ENCODE peak calls at places on chromosomes 1 and 21, in nine cellular contexts. One of them, this sample, is unnamed.

GRCh38 chr1:178645157-178645825 is 79.8 kb upstream of the RALGPS2 start:
- DNase-seq in GM03348: no peak
- DNase-seq in HT1080: no peak
- DNase-seq in T-helper 22 cell: no peak
- DNase-seq in neuronal stem cell: peak
- DNase-seq in EL: peak
- DNase-seq in A673: no peak
- DNase-seq in NCI-H2081: no peak
- DNase-seq in T follicular helper cell: no peak
- DNase-seq in this sample: no peak

GRCh38 chr1:246797597-246797996 is 73.4 kb downstream of the SCCPDH start:
- DNase-seq in GM03348: no peak
- DNase-seq in HT1080: no peak
- DNase-seq in T-helper 22 cell: no peak
- DNase-seq in neuronal stem cell: no peak
- DNase-seq in EL: no peak
- DNase-seq in A673: no peak
- DNase-seq in NCI-H2081: no peak
- DNase-seq in T follicular helper cell: no peak
- DNase-seq in this sample: no peak

GRCh38 chr1:12345350-12346217 is 115.8 kb downstream of the VPS13D start:
- DNase-seq in GM03348: no peak
- DNase-seq in HT1080: no peak
- DNase-seq in T-helper 22 cell: no peak
- DNase-seq in neuronal stem cell: no peak
- DNase-seq in EL: no peak
- DNase-seq in A673: no peak
- DNase-seq in NCI-H2081: no peak
- DNase-seq in T follicular helper cell: peak
- DNase-seq in this sample: no peak

GRCh38 chr1:218705911-218706893 is 361.1 kb downstream of the TGFB2 start:
- DNase-seq in GM03348: peak
- DNase-seq in HT1080: peak
- DNase-seq in T-helper 22 cell: no peak
- DNase-seq in neuronal stem cell: no peak
- DNase-seq in EL: peak
- DNase-seq in A673: peak
- DNase-seq in NCI-H2081: no peak
- DNase-seq in T follicular helper cell: no peak
- DNase-seq in this sample: peak

GRCh38 chr1:89781494-89782126 is 39.2 kb upstream of the LRRC8D start:
- DNase-seq in GM03348: no peak
- DNase-seq in HT1080: no peak
- DNase-seq in T-helper 22 cell: peak
- DNase-seq in neuronal stem cell: no peak
- DNase-seq in EL: no peak
- DNase-seq in A673: no peak
- DNase-seq in NCI-H2081: no peak
- DNase-seq in T follicular helper cell: peak
- DNase-seq in this sample: no peak

GRCh38 chr1:178341218-178341956 is 155.4 kb downstream of the CLEC20A start:
- DNase-seq in GM03348: peak
- DNase-seq in HT1080: no peak
- DNase-seq in T-helper 22 cell: no peak
- DNase-seq in neuronal stem cell: peak
- DNase-seq in EL: peak
- DNase-seq in A673: peak
- DNase-seq in NCI-H2081: no peak
- DNase-seq in T follicular helper cell: no peak
- DNase-seq in this sample: peak

GRCh38 chr1:236502972-236503639 is 20.7 kb upstream of the LGALS8 start:
- DNase-seq in GM03348: peak
- DNase-seq in HT1080: peak
- DNase-seq in T-helper 22 cell: no peak
- DNase-seq in neuronal stem cell: peak
- DNase-seq in EL: peak
- DNase-seq in A673: peak
- DNase-seq in NCI-H2081: peak
- DNase-seq in T follicular helper cell: no peak
- DNase-seq in this sample: peak

GRCh38 chr1:192879416-192879815 is 70.6 kb downstream of the RGS2 start:
- DNase-seq in GM03348: no peak
- DNase-seq in HT1080: peak
- DNase-seq in T-helper 22 cell: no peak
- DNase-seq in neuronal stem cell: no peak
- DNase-seq in EL: no peak
- DNase-seq in A673: no peak
- DNase-seq in NCI-H2081: no peak
- DNase-seq in T follicular helper cell: no peak
- DNase-seq in this sample: no peak

GRCh38 chr1:190762325-190762724 is 284.7 kb upstream of the BRINP3 start:
- DNase-seq in GM03348: no peak
- DNase-seq in HT1080: no peak
- DNase-seq in T-helper 22 cell: no peak
- DNase-seq in neuronal stem cell: no peak
- DNase-seq in EL: no peak
- DNase-seq in A673: no peak
- DNase-seq in NCI-H2081: no peak
- DNase-seq in T follicular helper cell: no peak
- DNase-seq in this sample: no peak

GRCh38 chr1:227952374-227953021 is 4.8 kb upstream of the WNT9A start:
- DNase-seq in GM03348: peak
- DNase-seq in HT1080: no peak
- DNase-seq in T-helper 22 cell: no peak
- DNase-seq in neuronal stem cell: no peak
- DNase-seq in EL: no peak
- DNase-seq in A673: no peak
- DNase-seq in NCI-H2081: no peak
- DNase-seq in T follicular helper cell: no peak
- DNase-seq in this sample: no peak

GRCh38 chr1:85553416-85553815 is 27.1 kb upstream of the CCN1 start:
- DNase-seq in GM03348: no peak
- DNase-seq in HT1080: no peak
- DNase-seq in T-helper 22 cell: no peak
- DNase-seq in neuronal stem cell: no peak
- DNase-seq in EL: no peak
- DNase-seq in A673: no peak
- DNase-seq in NCI-H2081: no peak
- DNase-seq in T follicular helper cell: no peak
- DNase-seq in this sample: no peak

GRCh38 chr21:44897326-44898010 is 23.2 kb downstream of the ITGB2 start:
- DNase-seq in GM03348: no peak
- DNase-seq in HT1080: no peak
- DNase-seq in T-helper 22 cell: no peak
- DNase-seq in neuronal stem cell: no peak
- DNase-seq in EL: no peak
- DNase-seq in A673: peak
- DNase-seq in NCI-H2081: no peak
- DNase-seq in T follicular helper cell: no peak
- DNase-seq in this sample: no peak

GRCh38 chr1:16984717-16985116 is 4.3 kb upstream of the MFAP2 start:
- DNase-seq in GM03348: peak
- DNase-seq in HT1080: peak
- DNase-seq in T-helper 22 cell: no peak
- DNase-seq in neuronal stem cell: no peak
- DNase-seq in EL: peak
- DNase-seq in A673: peak
- DNase-seq in NCI-H2081: peak
- DNase-seq in T follicular helper cell: no peak
- DNase-seq in this sample: peak

GRCh38 chr1:31957701-31958674 is 19.8 kb upstream of the PTP4A2 start:
- DNase-seq in GM03348: no peak
- DNase-seq in HT1080: no peak
- DNase-seq in T-helper 22 cell: no peak
- DNase-seq in neuronal stem cell: no peak
- DNase-seq in EL: no peak
- DNase-seq in A673: no peak
- DNase-seq in NCI-H2081: no peak
- DNase-seq in T follicular helper cell: no peak
- DNase-seq in this sample: no peak

GRCh38 chr1:2098301-2098698 is 48.1 kb downstream of the PRKCZ start:
- DNase-seq in GM03348: no peak
- DNase-seq in HT1080: peak
- DNase-seq in T-helper 22 cell: no peak
- DNase-seq in neuronal stem cell: no peak
- DNase-seq in EL: no peak
- DNase-seq in A673: no peak
- DNase-seq in NCI-H2081: no peak
- DNase-seq in T follicular helper cell: no peak
- DNase-seq in this sample: no peak

GRCh38 chr1:226688056-226688748 is 50.9 kb downstream of the ITPKB start:
- DNase-seq in GM03348: no peak
- DNase-seq in HT1080: no peak
- DNase-seq in T-helper 22 cell: no peak
- DNase-seq in neuronal stem cell: no peak
- DNase-seq in EL: no peak
- DNase-seq in A673: no peak
- DNase-seq in NCI-H2081: no peak
- DNase-seq in T follicular helper cell: no peak
- DNase-seq in this sample: no peak

GRCh38 chr21:36613554-36613953 is 85.4 kb upstream of the SIM2 start:
- DNase-seq in GM03348: no peak
- DNase-seq in HT1080: no peak
- DNase-seq in T-helper 22 cell: no peak
- DNase-seq in neuronal stem cell: no peak
- DNase-seq in EL: no peak
- DNase-seq in A673: no peak
- DNase-seq in NCI-H2081: no peak
- DNase-seq in T follicular helper cell: no peak
- DNase-seq in this sample: no peak

GRCh38 chr1:39692152-39693064 is 1.2 kb upstream of the HPCAL4 start:
- DNase-seq in GM03348: no peak
- DNase-seq in HT1080: no peak
- DNase-seq in T-helper 22 cell: no peak
- DNase-seq in neuronal stem cell: no peak
- DNase-seq in EL: no peak
- DNase-seq in A673: no peak
- DNase-seq in NCI-H2081: no peak
- DNase-seq in T follicular helper cell: no peak
- DNase-seq in this sample: no peak

GRCh38 chr1:10905841-10906655 is 106.4 kb upstream of the TARDBP start:
- DNase-seq in GM03348: no peak
- DNase-seq in HT1080: no peak
- DNase-seq in T-helper 22 cell: no peak
- DNase-seq in neuronal stem cell: no peak
- DNase-seq in EL: no peak
- DNase-seq in A673: no peak
- DNase-seq in NCI-H2081: no peak
- DNase-seq in T follicular helper cell: no peak
- DNase-seq in this sample: no peak